ENCODE peak calls at places on chromosomes 13 and 19, in ten cellular contexts. N is stimulated activated CD4-positive, alpha-beta T cell treated with anti-CD3 and anti-CD28 coated beads, TNF-alpha, amount 100 ng/mL, for 48 hours; M is fibroblast of pulmonary artery; O is Calu3; G is nucleus accumbens; T is NAMALWA; W is colonic mucosa; H is A549; X is SK-MEL-5; Q is uterus. S is an unnamed sample.

GRCh38 chr19:4361152-4362037 is 18.0 kb downstream of the MPND start:
- DNase-seq in N (no peak), M (no peak), O (no peak), G (no peak), T (no peak), W (no peak), H (peak), X (no peak), Q (no peak), S (no peak)

GRCh38 chr19:13099073-13099999 is 3.3 kb downstream of the LYL1 start:
- DNase-seq in N (peak), M (peak), O (peak), G (no peak), T (peak), W (peak), H (no peak), X (no peak), Q (peak), S (no peak)

GRCh38 chr19:5823579-5824281 is 15.8 kb downstream of the FUT6 start:
- DNase-seq in N (no peak), M (no peak), O (peak), G (no peak), T (no peak), W (peak), H (peak), X (peak), Q (no peak), S (no peak)

GRCh38 chr19:13619203-13619632 is 112.9 kb upstream of the CACNA1A start:
- DNase-seq in N (no peak), M (no peak), O (no peak), G (no peak), T (no peak), W (no peak), H (no peak), X (no peak), Q (no peak), S (no peak)

GRCh38 chr19:33344210-33344609 is 29.3 kb upstream of the CEBPG start:
- DNase-seq in N (no peak), M (peak), O (no peak), G (no peak), T (no peak), W (no peak), H (no peak), X (no peak), Q (peak), S (no peak)

GRCh38 chr19:42052241-42052863 is 17.7 kb downstream of the GRIK5 start:
- DNase-seq in N (no peak), M (no peak), O (no peak), G (no peak), T (no peak), W (no peak), H (no peak), X (no peak), Q (no peak), S (no peak)

GRCh38 chr19:58409010-58409790 is 751 bp downstream of the ZNF584 start:
- DNase-seq in N (no peak), M (no peak), O (peak), G (no peak), T (peak), W (no peak), H (peak), X (peak), Q (no peak), S (no peak)

GRCh38 chr13:82758056-82758455 is 1124.2 kb downstream of the SLITRK1 start:
- DNase-seq in N (no peak), M (peak), O (no peak), G (no peak), T (peak), W (no peak), H (peak), X (peak), Q (no peak), S (no peak)

GRCh38 chr19:38717855-38718254 is 26.4 kb downstream of the CAPN12 start:
- DNase-seq in N (no peak), M (no peak), O (no peak), G (no peak), T (no peak), W (no peak), H (no peak), X (no peak), Q (no peak), S (no peak)

GRCh38 chr13:45511310-45512147 is 46.8 kb downstream of the COG3 start:
- DNase-seq in N (no peak), M (peak), O (peak), G (no peak), T (peak), W (peak), H (peak), X (peak), Q (peak), S (no peak)

GRCh38 chr13:109749365-109749764 is 37.0 kb downstream of the IRS2 start:
- DNase-seq in N (no peak), M (no peak), O (no peak), G (no peak), T (no peak), W (no peak), H (no peak), X (no peak), Q (no peak), S (no peak)

GRCh38 chr19:36266375-36266961 is 51.6 kb downstream of the ZNF146 start:
- DNase-seq in N (no peak), M (no peak), O (no peak), G (peak), T (no peak), W (no peak), H (no peak), X (no peak), Q (no peak), S (no peak)

GRCh38 chr13:49086711-49087110 is 111.0 kb downstream of the FNDC3A start:
- DNase-seq in N (no peak), M (peak), O (no peak), G (no peak), T (no peak), W (no peak), H (no peak), X (peak), Q (no peak), S (no peak)

GRCh38 chr13:100828226-100828625 is 153.6 kb upstream of the TMTC4 start:
- DNase-seq in N (no peak), M (no peak), O (no peak), G (no peak), T (peak), W (no peak), H (no peak), X (peak), Q (no peak), S (no peak)

GRCh38 chr13:47087841-47088240 is 191.0 kb upstream of the HTR2A start:
- DNase-seq in N (no peak), M (peak), O (no peak), G (no peak), T (no peak), W (no peak), H (no peak), X (no peak), Q (no peak), S (peak)

S was measured in HS-5.